ENCODE peak calls at places on chromosomes 16 and 17, in six cellular contexts. H, Z, S, G, R and C are unnamed samples.

GRCh38 chr16:56990407-56991286 is 1.3 kb downstream of the NLRC5 start:
- DNase-seq in R (no peak), G (no peak), H (no peak), S (no peak), Z (no peak), C (no peak)

GRCh38 chr17:73492802-73493139 is 151.5 kb downstream of the SDK2 start:
- DNase-seq in G (no peak), S (no peak), Z (no peak), R (no peak), H (no peak), C (no peak)

GRCh38 chr17:13568746-13569739 is 32.7 kb downstream of the HS3ST3A1 start:
- DNase-seq in R (no peak), Z (no peak), S (no peak), H (no peak), G (no peak), C (no peak)

GRCh38 chr16:86298166-86299131 is 211.9 kb upstream of the FOXF1 start:
- DNase-seq in S (no peak), R (no peak), Z (no peak), G (no peak), H (no peak), C (no peak)

GRCh38 chr16:16183562-16183961 is 39.7 kb downstream of the ABCC6 start:
- DNase-seq in R (no peak), G (peak), S (no peak), H (no peak), Z (no peak), C (no peak)

GRCh38 chr17:18166894-18167293 is 16.7 kb upstream of the ALKBH5 start:
- DNase-seq in R (no peak), G (no peak), Z (no peak), H (no peak), S (no peak), C (no peak)

GRCh38 chr17:35167666-35168065 is 20.0 kb downstream of the UNC45B start:
- DNase-seq in Z (no peak), R (no peak), H (no peak), G (no peak), S (no peak), C (no peak)

GRCh38 chr17:50177983-50178834 is 12.4 kb downstream of the SGCA start:
- DNase-seq in G (peak), S (peak), R (no peak), Z (peak), H (peak), C (peak)

GRCh38 chr17:67821871-67822367 is 3.4 kb upstream of the BPTF start:
- DNase-seq in S (no peak), R (no peak), Z (no peak), G (no peak), H (no peak), C (no peak)

GRCh38 chr17:72710185-72710584 is 382.3 kb downstream of the SLC39A11 start:
- DNase-seq in S (no peak), H (no peak), Z (no peak), R (no peak), G (no peak), C (no peak)

GRCh38 chr17:41624208-41625101 is at the start of gene KRT17:
- DNase-seq in H (peak), G (no peak), Z (no peak), R (no peak), S (no peak), C (no peak)

GRCh38 chr17:17089796-17090641 is 47.8 kb downstream of the MPRIP start:
- DNase-seq in H (no peak), G (no peak), R (no peak), S (no peak), Z (no peak), C (no peak)

GRCh38 chr17:43714338-43715149 is 44.0 kb downstream of the SOST start:
- DNase-seq in H (no peak), G (no peak), S (no peak), Z (no peak), R (no peak), C (no peak)

GRCh38 chr16:20637247-20637646 is 60.2 kb downstream of the ACSM1 start:
- DNase-seq in S (no peak), H (no peak), R (no peak), G (no peak), Z (no peak), C (no peak)

GRCh38 chr17:34762078-34762477 is 182.7 kb downstream of the TMEM132E start:
- DNase-seq in H (no peak), S (no peak), G (no peak), R (no peak), Z (no peak), C (no peak)

GRCh38 chr16:27361987-27362386 is 40.0 kb upstream of the IL21R start:
- DNase-seq in Z (no peak), R (no peak), S (no peak), G (no peak), H (no peak), C (no peak)

GRCh38 chr16:138049-138417 is 440 bp downstream of the NPRL3 start:
- DNase-seq in R (no peak), Z (peak), S (no peak), H (peak), G (peak), C (no peak)

GRCh38 chr17:35809855-35810461 is 674 bp downstream of the TAF15 start:
- DNase-seq in R (no peak), Z (no peak), S (no peak), H (no peak), G (no peak), C (no peak)

GRCh38 chr16:87163637-87164036 is 153.6 kb downstream of the C16orf95 start:
- DNase-seq in H (no peak), G (no peak), S (no peak), R (no peak), Z (no peak), C (no peak)

GRCh38 chr16:57645691-57646387 is 17.4 kb downstream of the ADGRG1 start:
- DNase-seq in H (no peak), R (no peak), S (no peak), G (no peak), Z (no peak), C (no peak)

GRCh38 chr17:79818026-79818758 is 21.0 kb downstream of the CBX4 start:
- DNase-seq in G (no peak), H (no peak), Z (no peak), R (no peak), S (no peak), C (no peak)

GRCh38 chr16:16004314-16004749 is 54.9 kb downstream of the ABCC1 start:
- DNase-seq in H (no peak), R (no peak), G (no peak), S (no peak), Z (no peak), C (no peak)

GRCh38 chr16:67546761-67547422 is 15.4 kb upstream of the CTCF start:
- DNase-seq in H (peak), R (no peak), S (peak), Z (peak), G (peak), C (peak)

GRCh38 chr16:50114357-50115129 is 38.6 kb upstream of the TENT4B start:
- DNase-seq in H (no peak), G (no peak), S (no peak), Z (no peak), R (no peak), C (no peak)

GRCh38 chr16:22739077-22739476 is 74.9 kb upstream of the HS3ST2 start:
- DNase-seq in R (no peak), G (no peak), Z (no peak), H (no peak), S (no peak), C (no peak)

GRCh38 chr17:57570740-57571344 is 174.3 kb downstream of the CCDC182 start:
- DNase-seq in S (no peak), Z (no peak), H (no peak), R (no peak), G (no peak), C (no peak)

GRCh38 chr17:77445908-77446535 is 305.3 kb downstream of the SEC14L1 start:
- DNase-seq in G (no peak), Z (no peak), S (no peak), H (peak), R (no peak), C (no peak)

GRCh38 chr16:4425378-4426020 is at the start of gene DNAJA3:
- DNase-seq in H (peak), R (peak), G (peak), S (peak), Z (peak), C (peak)
- TF ChIP-seq POLR2A in H (peak), R (peak), G (peak), S (peak), Z (peak), C (peak)

GRCh38 chr17:2386400-2387085 is 14.3 kb downstream of the MNT start:
- DNase-seq in H (no peak), R (no peak), G (no peak), S (no peak), Z (no peak), C (no peak)
- TF ChIP-seq POLR2AphosphoS5 in H (no peak), R (no peak), G (no peak), S (no peak), Z (no peak), C (no peak)

GRCh38 chr17:81867123-81867951 is 3.8 kb downstream of the ARHGDIA start:
- DNase-seq in Z (no peak), R (no peak), G (peak), S (peak), H (no peak), C (no peak)
- TF ChIP-seq TAF1 in Z (no peak), R (no peak), G (no peak), S (peak), H (no peak), C (peak)

GRCh38 chr17:28612936-28613872 is 781 bp downstream of the RSKR start:
- DNase-seq in Z (no peak), H (peak), G (peak), R (no peak), S (peak), C (no peak)
- TF ChIP-seq POLR2A in Z (no peak), H (no peak), G (no peak), R (peak), S (no peak), C (no peak)

GRCh38 chr17:19750835-19751234 is 2.7 kb upstream of the ALDH3A1 start:
- DNase-seq in G (no peak), H (no peak), S (no peak), R (no peak), Z (no peak), C (no peak)

GRCh38 chr17:19755392-19755791 is 7.3 kb upstream of the ALDH3A1 start:
- DNase-seq in Z (no peak), G (no peak), H (no peak), R (no peak), S (no peak), C (no peak)

GRCh38 chr17:19753661-19754463 is 5.8 kb upstream of the ALDH3A1 start:
- DNase-seq in S (no peak), H (no peak), R (no peak), G (no peak), Z (no peak), C (no peak)

GRCh38 chr17:19752216-19753048 is 4.3 kb upstream of the ALDH3A1 start:
- DNase-seq in R (no peak), H (no peak), S (no peak), G (no peak), Z (no peak), C (no peak)

DNA sequence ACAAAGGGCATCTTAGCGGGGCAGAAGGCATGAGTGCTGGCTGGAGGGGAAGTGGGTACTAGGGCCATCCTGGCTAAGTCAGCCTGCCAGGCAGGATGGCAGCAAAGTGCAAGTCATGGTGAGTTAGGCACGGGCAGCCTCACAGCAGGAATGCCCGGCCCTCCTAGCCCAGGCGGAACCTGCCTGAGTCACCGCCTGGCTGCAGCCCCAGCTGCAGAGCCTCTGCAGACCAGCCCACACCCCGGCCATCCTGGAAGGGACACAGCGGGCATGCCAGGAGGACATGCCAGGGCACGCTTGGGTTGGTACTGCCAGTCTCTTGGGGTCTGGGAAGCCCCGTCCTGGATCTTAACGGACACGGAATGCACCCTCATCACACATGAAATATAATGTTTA is 4.9 kb upstream of the ALDH3A1 start:
- DNase-seq in H (no peak), S (no peak), G (no peak), Z (no peak), R (no peak), C (no peak)
- TF ChIP-seq POLR2AphosphoS5 in H (no peak), S (no peak), G (no peak), Z (no peak), R (no peak), C (no peak)

GRCh38 chr17:32256695-32257013 is 9.0 kb upstream of the RHBDL3 start:
- DNase-seq in S (no peak), Z (no peak), G (no peak), R (no peak), H (no peak), C (no peak)

GRCh38 chr17:32261521-32261792 is 4.2 kb upstream of the RHBDL3 start:
- DNase-seq in H (no peak), Z (no peak), G (no peak), R (no peak), S (no peak), C (no peak)

GRCh38 chr17:32259596-32259995 is 6.0 kb upstream of the RHBDL3 start:
- DNase-seq in H (no peak), R (no peak), G (no peak), Z (no peak), S (no peak), C (no peak)

GRCh38 chr17:32256012-32256694 is 9.5 kb upstream of the RHBDL3 start:
- DNase-seq in Z (no peak), H (no peak), G (no peak), S (no peak), R (no peak), C (no peak)

GRCh38 chr17:32258383-32259121 is 7.1 kb upstream of the RHBDL3 start:
- DNase-seq in S (no peak), Z (no peak), R (no peak), H (no peak), G (peak), C (no peak)
- TF ChIP-seq TAF1 in S (no peak), Z (no peak), R (no peak), H (no peak), G (no peak), C (no peak)